ENCODE peak calls at places on chromosomes 6 and 20, in four cellular contexts. One of them, this sample, is unnamed.

GRCh38 chr6:33714385-33715040 is 3.0 kb upstream of the UQCC2 start:
- DNase-seq in naive thymus-derived CD8-positive, alpha-beta T cell: no peak
- DNase-seq in uterus: no peak
- DNase-seq in NCI-H2081: no peak
- DNase-seq in this sample: peak

GRCh38 chr20:39676857-39677351 is 714.8 kb downstream of the DHX35 start:
- DNase-seq in naive thymus-derived CD8-positive, alpha-beta T cell: no peak
- DNase-seq in uterus: no peak
- DNase-seq in NCI-H2081: no peak
- DNase-seq in this sample: no peak

GRCh38 chr6:56072856-56073255 is 174.5 kb downstream of the COL21A1 start:
- DNase-seq in naive thymus-derived CD8-positive, alpha-beta T cell: no peak
- DNase-seq in uterus: no peak
- DNase-seq in NCI-H2081: no peak
- DNase-seq in this sample: no peak

GRCh38 chr20:17570347-17571152 is 675 bp downstream of the DSTN start:
- DNase-seq in naive thymus-derived CD8-positive, alpha-beta T cell: peak
- DNase-seq in uterus: peak
- DNase-seq in NCI-H2081: peak
- DNase-seq in this sample: peak

GRCh38 chr6:434051-434705 is 42.6 kb downstream of the IRF4 start:
- DNase-seq in naive thymus-derived CD8-positive, alpha-beta T cell: no peak
- DNase-seq in uterus: no peak
- DNase-seq in NCI-H2081: no peak
- DNase-seq in this sample: no peak

GRCh38 chr20:49790077-49790798 is 22.4 kb upstream of the SLC9A8 start:
- DNase-seq in naive thymus-derived CD8-positive, alpha-beta T cell: no peak
- DNase-seq in uterus: peak
- DNase-seq in NCI-H2081: no peak
- DNase-seq in this sample: peak

GRCh38 chr6:149362289-149362688 is 37.8 kb upstream of the SUMO4 start:
- DNase-seq in naive thymus-derived CD8-positive, alpha-beta T cell: no peak
- DNase-seq in uterus: no peak
- DNase-seq in NCI-H2081: no peak
- DNase-seq in this sample: no peak

GRCh38 chr6:37272834-37273566 is 15.1 kb upstream of the TMEM217 start:
- DNase-seq in naive thymus-derived CD8-positive, alpha-beta T cell: no peak
- DNase-seq in uterus: no peak
- DNase-seq in NCI-H2081: no peak
- DNase-seq in this sample: no peak

GRCh38 chr6:15518057-15518456 is 144.8 kb downstream of the DTNBP1 start:
- DNase-seq in naive thymus-derived CD8-positive, alpha-beta T cell: no peak
- DNase-seq in uterus: no peak
- DNase-seq in NCI-H2081: no peak
- DNase-seq in this sample: no peak

GRCh38 chr20:34222208-34222607 is 19.0 kb upstream of the ASIP start:
- DNase-seq in naive thymus-derived CD8-positive, alpha-beta T cell: no peak
- DNase-seq in uterus: peak
- DNase-seq in NCI-H2081: no peak
- DNase-seq in this sample: peak

GRCh38 chr6:16688984-16689636 is 72.2 kb downstream of the ATXN1 start:
- DNase-seq in naive thymus-derived CD8-positive, alpha-beta T cell: no peak
- DNase-seq in uterus: no peak
- DNase-seq in NCI-H2081: no peak
- DNase-seq in this sample: no peak

GRCh38 chr6:163741743-163742363 is 327.3 kb downstream of the QKI start:
- DNase-seq in naive thymus-derived CD8-positive, alpha-beta T cell: no peak
- DNase-seq in uterus: no peak
- DNase-seq in NCI-H2081: no peak
- DNase-seq in this sample: no peak

GRCh38 chr6:3009930-3010329 is 10.2 kb downstream of the NQO2 start:
- DNase-seq in naive thymus-derived CD8-positive, alpha-beta T cell: no peak
- DNase-seq in uterus: no peak
- DNase-seq in NCI-H2081: no peak
- DNase-seq in this sample: no peak

GRCh38 chr20:63399596-63400375 is 38.6 kb upstream of the CHRNA4 start:
- DNase-seq in naive thymus-derived CD8-positive, alpha-beta T cell: no peak
- DNase-seq in uterus: no peak
- DNase-seq in NCI-H2081: no peak
- DNase-seq in this sample: no peak

GRCh38 chr20:43904195-43904594 is 10.5 kb upstream of the TOX2 start:
- DNase-seq in naive thymus-derived CD8-positive, alpha-beta T cell: no peak
- DNase-seq in uterus: no peak
- DNase-seq in NCI-H2081: no peak
- DNase-seq in this sample: no peak

GRCh38 chr20:62201173-62202082 is 18.6 kb downstream of the MTG2 start:
- DNase-seq in naive thymus-derived CD8-positive, alpha-beta T cell: no peak
- DNase-seq in uterus: no peak
- DNase-seq in NCI-H2081: peak
- DNase-seq in this sample: no peak

GRCh38 chr6:70706491-70707123 is 38.9 kb downstream of the SMAP1 start:
- DNase-seq in naive thymus-derived CD8-positive, alpha-beta T cell: no peak
- DNase-seq in uterus: no peak
- DNase-seq in NCI-H2081: peak
- DNase-seq in this sample: peak

GRCh38 chr6:109172096-109172495 is 76.8 kb downstream of the CEP57L1 start:
- DNase-seq in naive thymus-derived CD8-positive, alpha-beta T cell: no peak
- DNase-seq in uterus: no peak
- DNase-seq in NCI-H2081: no peak
- DNase-seq in this sample: no peak

GRCh38 chr6:134911532-134911931 is 38.4 kb downstream of the ALDH8A1 start:
- DNase-seq in naive thymus-derived CD8-positive, alpha-beta T cell: no peak
- DNase-seq in uterus: no peak
- DNase-seq in NCI-H2081: no peak
- DNase-seq in this sample: no peak

GRCh38 chr6:81640891-81641290 is 111.6 kb downstream of the TENT5A start:
- DNase-seq in naive thymus-derived CD8-positive, alpha-beta T cell: no peak
- DNase-seq in uterus: no peak
- DNase-seq in NCI-H2081: no peak
- DNase-seq in this sample: no peak

GRCh38 chr6:67854098-67854497 is 781.0 kb upstream of the ADGRB3 start:
- DNase-seq in naive thymus-derived CD8-positive, alpha-beta T cell: no peak
- DNase-seq in uterus: no peak
- DNase-seq in NCI-H2081: no peak
- DNase-seq in this sample: no peak

GRCh38 chr20:50550531-50550930 is 40.3 kb downstream of the PTPN1 start:
- DNase-seq in naive thymus-derived CD8-positive, alpha-beta T cell: no peak
- DNase-seq in uterus: no peak
- DNase-seq in NCI-H2081: no peak
- DNase-seq in this sample: no peak

GRCh38 chr6:154499854-154500589 is 10.5 kb downstream of the CNKSR3 start:
- DNase-seq in naive thymus-derived CD8-positive, alpha-beta T cell: no peak
- DNase-seq in uterus: no peak
- DNase-seq in NCI-H2081: no peak
- DNase-seq in this sample: no peak

GRCh38 chr6:137666202-137666774 is 172.1 kb upstream of the OLIG3 start:
- DNase-seq in naive thymus-derived CD8-positive, alpha-beta T cell: no peak
- DNase-seq in uterus: no peak
- DNase-seq in NCI-H2081: no peak
- DNase-seq in this sample: no peak

GRCh38 chr6:147161974-147162495 is 42.2 kb upstream of the STXBP5 start:
- DNase-seq in naive thymus-derived CD8-positive, alpha-beta T cell: no peak
- DNase-seq in uterus: no peak
- DNase-seq in NCI-H2081: no peak
- DNase-seq in this sample: no peak

GRCh38 chr20:58971429-58971828 is 9.6 kb upstream of the NELFCD start:
- DNase-seq in naive thymus-derived CD8-positive, alpha-beta T cell: no peak
- DNase-seq in uterus: no peak
- DNase-seq in NCI-H2081: no peak
- DNase-seq in this sample: no peak

GRCh38 chr6:10412948-10413849 is 1.7 kb downstream of the TFAP2A start:
- DNase-seq in naive thymus-derived CD8-positive, alpha-beta T cell: no peak
- DNase-seq in uterus: no peak
- DNase-seq in NCI-H2081: peak
- DNase-seq in this sample: no peak

GRCh38 chr6:6191476-6191875 is 129.0 kb downstream of the F13A1 start:
- DNase-seq in naive thymus-derived CD8-positive, alpha-beta T cell: no peak
- DNase-seq in uterus: no peak
- DNase-seq in NCI-H2081: no peak
- DNase-seq in this sample: no peak

GRCh38 chr20:34557936-34558319 is 590 bp upstream of the MAP1LC3A start:
- DNase-seq in naive thymus-derived CD8-positive, alpha-beta T cell: no peak
- DNase-seq in uterus: no peak
- DNase-seq in NCI-H2081: no peak
- DNase-seq in this sample: no peak

GRCh38 chr20:431012-431904 is 23.2 kb downstream of the RBCK1 start:
- DNase-seq in naive thymus-derived CD8-positive, alpha-beta T cell: no peak
- DNase-seq in uterus: peak
- DNase-seq in NCI-H2081: peak
- DNase-seq in this sample: peak

This sample was measured in AML-193.